ENCODE peak calls at places on chromosomes 5 and 9, in nine cellular contexts. O is HepG2; V is A549; D is Caco-2; U is SK-N-SH; K is effector memory CD4-positive, alpha-beta T cell; Y is GM23248; I is SJSA1; M is MM.1S. H is an unnamed sample. For H3K4me1, the result is how much of the 10 kb centered on the place peaks cover.

GRCh38 chr9:34551751-34552605 is 29.2 kb upstream of the ENHO start:
- DNase-seq in O (no peak), V (no peak), D (no peak), U (peak), K (no peak), Y (no peak), I (no peak), M (no peak), H (no peak)

GRCh38 chr5:149215478-149216042 is 56.1 kb upstream of the AFAP1L1 start:
- DNase-seq in O (no peak), V (no peak), D (no peak), U (no peak), K (no peak), Y (peak), I (no peak), M (no peak), H (no peak)

GRCh38 chr9:124557895-124558294 is 50.7 kb upstream of the NR5A1 start:
- DNase-seq in O (peak), V (no peak), D (no peak), U (no peak), K (no peak), Y (no peak), I (no peak), M (no peak), H (no peak)

GRCh38 chr9:95508968-95509850 is 7.6 kb downstream of the PTCH1 start:
- DNase-seq in O (peak), V (peak), D (peak), U (peak), K (peak), Y (peak), I (peak), M (peak), H (peak)

GRCh38 chr9:106716820-106717219 is 146.1 kb upstream of the ZNF462 start:
- DNase-seq in O (no peak), V (no peak), D (no peak), U (no peak), K (no peak), Y (peak), I (no peak), M (no peak), H (no peak)

GRCh38 chr5:78591227-78591626 is 57.3 kb downstream of the LHFPL2 start:
- DNase-seq in O (peak), V (peak), D (no peak), U (no peak), K (no peak), Y (peak), I (peak), M (no peak), H (no peak)

GRCh38 chr5:33662721-33663435 is 222.1 kb downstream of the TARS1 start:
- DNase-seq in O (no peak), V (no peak), D (no peak), U (no peak), K (no peak), Y (peak), I (no peak), M (no peak), H (no peak)

GRCh38 chr5:19865336-19866087 is 122.5 kb downstream of the CDH18 start:
- DNase-seq in O (no peak), V (no peak), D (no peak), U (no peak), K (no peak), Y (no peak), I (no peak), M (no peak), H (no peak)

GRCh38 chr5:107504424-107504823 is 166.3 kb downstream of the EFNA5 start:
- DNase-seq in O (no peak), V (no peak), D (no peak), U (no peak), K (no peak), Y (no peak), I (no peak), M (no peak), H (no peak)

GRCh38 chr9:107631788-107632187 is 142.2 kb upstream of the KLF4 start:
- DNase-seq in O (no peak), V (no peak), D (no peak), U (no peak), K (no peak), Y (no peak), I (no peak), M (no peak), H (no peak)

GRCh38 chr9:86944974-86945867 is 2.1 kb downstream of the GAS1 start:
- DNase-seq in O (no peak), V (no peak), D (no peak), U (peak), K (no peak), Y (peak), I (no peak), M (no peak), H (no peak)

GRCh38 chr5:135489466-135490244 is 37.5 kb upstream of the TIFAB start:
- DNase-seq in O (peak), V (no peak), D (peak), U (no peak), K (no peak), Y (peak), I (no peak), M (no peak), H (no peak)

GRCh38 chr5:172002310-172002709 is 4.1 kb downstream of the FBXW11 start:
- DNase-seq in O (peak), V (peak), D (peak), U (peak), K (no peak), Y (peak), I (no peak), M (peak), H (no peak)

GRCh38 chr5:3995954-3996619 is 400.5 kb downstream of the IRX1 start:
- DNase-seq in O (no peak), V (no peak), D (no peak), U (no peak), K (no peak), Y (no peak), I (no peak), M (no peak), H (no peak)

GRCh38 chr5:102421647-102422046 is 77.2 kb downstream of the SLCO6A1 start:
- DNase-seq in O (peak), V (peak), D (peak), U (no peak), K (no peak), Y (no peak), I (peak), M (no peak), H (no peak)

GRCh38 chr9:124030969-124031451 is 19.4 kb downstream of the LHX2 start:
- DNase-seq in O (no peak), V (no peak), D (no peak), U (peak), K (no peak), Y (peak), I (no peak), M (no peak), H (no peak)

GRCh38 chr5:74465724-74466123 is 174.8 kb downstream of the ENC1 start:
- DNase-seq in O (no peak), V (no peak), D (no peak), U (no peak), K (no peak), Y (no peak), I (no peak), M (peak), H (no peak)

GRCh38 chr5:119302916-119303897 is 52.6 kb upstream of the TNFAIP8 start:
- DNase-seq in O (peak), V (peak), D (peak), U (no peak), K (no peak), Y (peak), I (peak), M (no peak), H (no peak)

GRCh38 chr5:174601937-174602336 is 122.4 kb upstream of the MSX2 start:
- DNase-seq in O (no peak), V (peak), D (peak), U (no peak), K (no peak), Y (no peak), I (no peak), M (no peak), H (no peak)

GRCh38 chr9:92299116-92299515 is 5.6 kb upstream of the IARS1 start:
- DNase-seq in O (no peak), V (no peak), D (no peak), U (no peak), K (no peak), Y (no peak), I (no peak), M (no peak), H (no peak)

GRCh38 chr5:8461543-8461942 is 592.6 kb downstream of the MTRR start:
- DNase-seq in O (no peak), V (no peak), D (no peak), U (no peak), K (no peak), Y (no peak), I (no peak), M (no peak), H (no peak)

GRCh38 chr5:116423587-116424257 is 150.9 kb downstream of the SEMA6A start:
- DNase-seq in O (no peak), V (no peak), D (no peak), U (no peak), K (no peak), Y (no peak), I (no peak), M (no peak), H (no peak)

GRCh38 chr9:72577212-72577753 is 55.9 kb downstream of the TMC1 start:
- DNase-seq in O (no peak), V (peak), D (no peak), U (no peak), K (no peak), Y (peak), I (no peak), M (no peak), H (peak)

GRCh38 chr9:4197548-4197947 is 102.3 kb downstream of the GLIS3 start:
- DNase-seq in O (peak), V (peak), D (peak), U (peak), K (no peak), Y (peak), I (no peak), M (peak), H (peak)

GRCh38 chr9:38037981-38038306 is 31.1 kb downstream of the SHB start:
- DNase-seq in O (no peak), V (no peak), D (no peak), U (no peak), K (no peak), Y (no peak), I (no peak), M (no peak), H (no peak)

GRCh38 chr5:105616599-105616998 is 2054.0 kb upstream of the NUDT12 start:
- DNase-seq in O (no peak), V (no peak), D (no peak), U (no peak), K (no peak), Y (no peak), I (no peak), M (no peak), H (no peak)

GRCh38 chr9:96057155-96057554 is 181.7 kb downstream of the ERCC6L2 start:
- DNase-seq in O (no peak), V (no peak), D (no peak), U (no peak), K (no peak), Y (no peak), I (no peak), M (no peak), H (no peak)

DNA sequence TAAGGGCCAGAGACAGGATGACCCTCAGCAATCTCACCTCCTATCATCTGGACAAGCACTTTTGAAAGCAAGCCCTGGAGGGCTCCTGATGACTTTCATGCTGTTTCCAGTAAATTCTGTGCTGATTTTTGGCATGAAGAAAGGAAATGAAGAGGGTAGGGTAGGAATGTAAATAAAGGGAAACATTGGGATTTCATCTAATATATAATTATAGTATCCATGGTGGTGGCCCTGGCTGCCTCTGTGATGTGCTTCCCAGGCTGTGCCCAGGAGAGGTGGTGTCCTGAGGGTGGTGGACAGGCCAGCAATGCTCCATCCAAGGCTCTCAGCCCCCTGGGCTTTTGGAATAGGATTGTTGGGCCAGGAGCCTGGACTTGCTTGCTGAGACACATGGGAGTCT is 208.0 kb upstream of the TRIM32 start:
- DNase-seq in O (no peak), V (no peak), D (no peak), U (no peak), K (no peak), Y (no peak), I (no peak), M (no peak), H (no peak)
- H3K4me1 ChIP-seq in O (under half), V (under half), D (under half), U (under half), K (under half), Y (under half), I (under half), M (under half), H (under half)

GRCh38 chr5:179139936-179140235 is 79.7 kb downstream of the ZNF354C start:
- DNase-seq in O (no peak), V (no peak), D (no peak), U (no peak), K (no peak), Y (no peak), I (no peak), M (no peak), H (no peak)
- H3K4me3 ChIP-seq in O (no peak), V (no peak), D (no peak), U (no peak), K (no peak), Y (no peak), I (no peak), M (no peak), H (no peak)

GRCh38 chr5:124665035-124665434 is 81.4 kb downstream of the ZNF608 start:
- DNase-seq in O (no peak), V (no peak), D (no peak), U (no peak), K (no peak), Y (no peak), I (no peak), M (no peak), H (no peak)
- H3K4me1 ChIP-seq in O (half or more), V (under half), D (half or more), U (under half), K (under half), Y (half or more), I (half or more), M (under half), H (under half)

GRCh38 chr9:127396253-127396807 is 639 bp upstream of the SLC2A8 start:
- DNase-seq in O (no peak), V (no peak), D (no peak), U (no peak), K (no peak), Y (no peak), I (no peak), M (no peak), H (no peak)

GRCh38 chr9:127396808-127397721 is at the start of gene SLC2A8:
- DNase-seq in O (peak), V (peak), D (peak), U (peak), K (peak), Y (peak), I (peak), M (peak), H (peak)

GRCh38 chr9:127399736-127400269 is 2.8 kb downstream of the SLC2A8 start:
- DNase-seq in O (no peak), V (no peak), D (no peak), U (no peak), K (no peak), Y (no peak), I (no peak), M (no peak), H (no peak)

GRCh38 chr9:127397722-127398647 is 1.0 kb downstream of the SLC2A8 start:
- DNase-seq in O (peak), V (peak), D (peak), U (peak), K (no peak), Y (peak), I (peak), M (peak), H (peak)

DNA sequence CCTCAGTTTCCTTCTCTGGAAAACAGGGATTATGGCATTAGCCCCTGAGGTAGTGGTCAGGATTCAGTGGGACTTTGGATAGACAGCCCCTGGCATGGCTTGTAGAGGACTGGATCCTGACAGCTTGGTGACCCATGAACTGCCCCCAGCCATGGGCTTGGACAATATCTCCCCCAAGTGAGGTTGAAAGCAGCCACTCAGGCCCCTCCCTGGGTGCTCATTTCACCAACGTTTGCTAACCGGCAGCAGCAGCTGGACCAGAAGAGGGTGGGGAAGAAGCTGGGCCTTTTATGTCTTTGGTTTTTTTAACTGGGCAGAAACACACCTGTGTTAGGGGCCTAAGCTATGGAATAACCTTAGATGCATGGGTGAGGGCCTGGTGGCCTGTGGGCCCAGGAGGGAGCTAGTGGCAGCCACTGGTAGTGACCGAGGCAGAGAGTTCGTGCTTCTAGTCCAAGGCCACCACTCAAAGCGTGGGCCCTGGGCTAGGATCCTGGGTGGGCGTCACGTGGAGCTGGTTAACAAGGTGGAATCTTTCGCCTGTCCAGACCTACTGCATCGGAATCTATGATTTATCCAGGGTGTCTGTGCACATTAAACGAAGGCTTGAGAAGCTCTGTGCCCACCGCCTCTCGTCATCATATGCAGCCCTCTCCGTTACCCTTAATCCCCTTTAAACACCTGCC is 1.9 kb downstream of the SLC2A8 start:
- DNase-seq in O (no peak), V (no peak), D (no peak), U (no peak), K (no peak), Y (no peak), I (no peak), M (no peak), H (no peak)
- H3K4me3 ChIP-seq in O (peak), V (no peak), D (peak), U (no peak), K (no peak), Y (no peak), I (no peak), M (no peak), H (no peak)

GRCh38 chr5:142644127-142644526 is 41.8 kb downstream of the FGF1 start:
- DNase-seq in O (no peak), V (no peak), D (no peak), U (no peak), K (no peak), Y (peak), I (no peak), M (no peak), H (no peak)

GRCh38 chr5:142639455-142639854 is 46.4 kb downstream of the FGF1 start:
- DNase-seq in O (no peak), V (no peak), D (no peak), U (no peak), K (no peak), Y (no peak), I (no peak), M (no peak), H (no peak)

GRCh38 chr5:142642427-142642826 is 43.5 kb downstream of the FGF1 start:
- DNase-seq in O (no peak), V (no peak), D (no peak), U (no peak), K (no peak), Y (no peak), I (no peak), M (no peak), H (no peak)

GRCh38 chr5:142640316-142641005 is 45.4 kb downstream of the FGF1 start:
- DNase-seq in O (no peak), V (no peak), D (no peak), U (no peak), K (no peak), Y (no peak), I (no peak), M (no peak), H (no peak)

GRCh38 chr5:142641681-142642080 is 44.2 kb downstream of the FGF1 start:
- DNase-seq in O (no peak), V (no peak), D (no peak), U (no peak), K (no peak), Y (no peak), I (no peak), M (no peak), H (no peak)
- H3K4me1 ChIP-seq in O (under half), V (under half), D (under half), U (under half), K (under half), Y (under half), I (under half), M (under half), H (under half)

DNA sequence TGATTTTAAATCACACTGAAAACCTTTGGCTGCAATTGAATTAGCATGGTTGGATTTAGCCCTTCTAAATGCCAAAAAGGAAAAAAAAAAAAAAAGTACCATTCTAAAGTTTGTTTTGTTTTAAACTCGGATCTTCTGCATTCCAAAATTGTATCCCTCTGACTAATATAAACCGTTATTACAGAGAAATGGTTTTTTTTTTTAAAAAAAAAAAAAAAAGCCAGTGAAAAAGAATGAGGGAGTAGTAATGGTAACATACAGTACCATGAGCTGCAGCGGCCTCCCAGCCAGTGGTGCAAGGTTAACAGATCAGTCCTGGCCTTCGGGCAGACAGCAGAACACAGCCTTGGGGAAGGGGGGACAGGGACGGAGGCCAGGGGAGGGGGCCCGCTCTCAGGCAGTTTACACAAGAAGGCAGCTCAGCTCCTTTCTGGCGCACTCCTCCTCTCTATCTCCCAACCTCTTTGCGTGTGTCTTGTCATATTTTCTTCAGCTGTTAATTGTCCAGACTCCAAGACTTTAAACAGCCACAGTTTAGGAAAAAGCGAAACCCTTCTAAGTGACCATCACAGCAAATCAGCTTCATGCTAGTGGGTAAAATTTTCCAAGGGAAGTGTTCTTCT is 165.9 kb downstream of the BNC2 start:
- DNase-seq in O (no peak), V (no peak), D (no peak), U (peak), K (no peak), Y (no peak), I (peak), M (no peak), H (no peak)
- H3K4me3 ChIP-seq in O (no peak), V (peak), D (no peak), U (peak), K (no peak), Y (peak), I (peak), M (no peak), H (no peak)